ENCODE peak calls at places on chromosomes 12 and 14, in seven cellular contexts. I is A673, M is neural progenitor cell, Y is PC-3, N is endothelial cell of umbilical vein, S is GM23248, C is HCT116. L is an unnamed sample.

GRCh38 chr14:41925409-41925808 is 318.7 kb downstream of the LRFN5 start:
- DNase-seq in C (peak; percentile 10), M (peak; percentile 48), S (peak; percentile 36), I (peak; percentile 80), N (no peak), Y (peak; percentile 63), L (no peak)

GRCh38 chr12:83322816-83323215 is 636.1 kb downstream of the TMTC2 start:
- DNase-seq in I (peak; percentile 18), S (no peak), Y (no peak), M (no peak), N (no peak), C (no peak), L (no peak)

GRCh38 chr14:106578479-106578878 is 1052.1 kb downstream of the TMEM121 start:
- DNase-seq in S (no peak), Y (no peak), M (no peak), N (no peak), I (no peak), C (no peak), L (no peak)

GRCh38 chr14:51869426-51870113 is 9.2 kb downstream of the GNG2 start:
- DNase-seq in I (no peak), N (no peak), C (no peak), Y (no peak), M (no peak), S (no peak), L (no peak)

GRCh38 chr12:195951-196350 is 18.0 kb downstream of the SLC6A12 start:
- DNase-seq in N (no peak), M (no peak), I (no peak), S (no peak), Y (no peak), C (no peak), L (no peak)

GRCh38 chr12:78584695-78585094 is 279.9 kb upstream of the SYT1 start:
- DNase-seq in N (no peak), M (peak; percentile 77), S (peak; percentile 13), Y (peak; percentile 25), C (peak; percentile 31), I (peak; percentile 46), L (peak; percentile 19)

GRCh38 chr12:106605254-106605653 is 22.4 kb downstream of the RFX4 start:
- DNase-seq in N (no peak), C (no peak), Y (no peak), M (no peak), S (no peak), I (no peak), L (no peak)

GRCh38 chr14:72649603-72650227 is 244.2 kb downstream of the DPF3 start:
- DNase-seq in M (no peak), S (no peak), Y (peak; percentile 86), C (no peak), N (no peak), I (no peak), L (no peak)

GRCh38 chr14:101358726-101359125 is 202.6 kb upstream of the DIO3 start:
- DNase-seq in Y (no peak), S (no peak), C (no peak), M (no peak), I (no peak), N (no peak), L (no peak)

GRCh38 chr12:2338381-2338780 is 285.6 kb downstream of the CACNA1C start:
- DNase-seq in N (no peak), M (no peak), Y (no peak), C (no peak), I (no peak), S (no peak), L (no peak)

GRCh38 chr12:52407918-52408317 is 1.8 kb upstream of the KRT82 start:
- DNase-seq in M (peak; percentile 19), C (no peak), S (no peak), Y (no peak), I (no peak), N (no peak), L (no peak)

GRCh38 chr12:2215709-2216560 is 163.1 kb downstream of the CACNA1C start:
- DNase-seq in C (no peak), M (no peak), N (no peak), I (peak; percentile 12), S (peak; percentile 17), Y (no peak), L (no peak)

GRCh38 chr12:112901271-112901670 is 5.5 kb upstream of the OAS1 start:
- DNase-seq in Y (peak; percentile 28), C (no peak), S (no peak), M (no peak), I (no peak), N (peak; percentile 12), L (no peak)

GRCh38 chr14:27006520-27006919 is 408.7 kb upstream of the NOVA1 start:
- DNase-seq in I (no peak), M (no peak), Y (no peak), N (no peak), C (no peak), S (no peak), L (no peak)

GRCh38 chr12:74021937-74022336 is 515.7 kb upstream of the ATXN7L3B start:
- DNase-seq in S (peak; percentile 28), Y (peak; percentile 84), N (peak; percentile 33), M (peak; percentile 92), C (peak; percentile 68), I (peak; percentile 40), L (peak; percentile 55)

GRCh38 chr12:13147688-13148531 is 44.4 kb upstream of the GSG1 start:
- DNase-seq in C (no peak), N (no peak), I (no peak), M (no peak), Y (peak; percentile 35), S (no peak), L (no peak)

GRCh38 chr14:22152901-22153300 is 436.1 kb downstream of the DAD1 start:
- DNase-seq in S (no peak), N (no peak), Y (no peak), C (no peak), I (no peak), M (no peak), L (no peak)

GRCh38 chr12:66393890-66394289 is 91.6 kb downstream of the HELB start:
- DNase-seq in Y (no peak), I (no peak), N (no peak), C (no peak), M (no peak), S (no peak), L (no peak)

GRCh38 chr14:92960706-92961566 is 38.0 kb downstream of the CHGA start:
- DNase-seq in N (no peak), S (peak; percentile 74), Y (peak; percentile 72), C (peak; percentile 32), I (no peak), M (no peak), L (peak; percentile 34)

DNA sequence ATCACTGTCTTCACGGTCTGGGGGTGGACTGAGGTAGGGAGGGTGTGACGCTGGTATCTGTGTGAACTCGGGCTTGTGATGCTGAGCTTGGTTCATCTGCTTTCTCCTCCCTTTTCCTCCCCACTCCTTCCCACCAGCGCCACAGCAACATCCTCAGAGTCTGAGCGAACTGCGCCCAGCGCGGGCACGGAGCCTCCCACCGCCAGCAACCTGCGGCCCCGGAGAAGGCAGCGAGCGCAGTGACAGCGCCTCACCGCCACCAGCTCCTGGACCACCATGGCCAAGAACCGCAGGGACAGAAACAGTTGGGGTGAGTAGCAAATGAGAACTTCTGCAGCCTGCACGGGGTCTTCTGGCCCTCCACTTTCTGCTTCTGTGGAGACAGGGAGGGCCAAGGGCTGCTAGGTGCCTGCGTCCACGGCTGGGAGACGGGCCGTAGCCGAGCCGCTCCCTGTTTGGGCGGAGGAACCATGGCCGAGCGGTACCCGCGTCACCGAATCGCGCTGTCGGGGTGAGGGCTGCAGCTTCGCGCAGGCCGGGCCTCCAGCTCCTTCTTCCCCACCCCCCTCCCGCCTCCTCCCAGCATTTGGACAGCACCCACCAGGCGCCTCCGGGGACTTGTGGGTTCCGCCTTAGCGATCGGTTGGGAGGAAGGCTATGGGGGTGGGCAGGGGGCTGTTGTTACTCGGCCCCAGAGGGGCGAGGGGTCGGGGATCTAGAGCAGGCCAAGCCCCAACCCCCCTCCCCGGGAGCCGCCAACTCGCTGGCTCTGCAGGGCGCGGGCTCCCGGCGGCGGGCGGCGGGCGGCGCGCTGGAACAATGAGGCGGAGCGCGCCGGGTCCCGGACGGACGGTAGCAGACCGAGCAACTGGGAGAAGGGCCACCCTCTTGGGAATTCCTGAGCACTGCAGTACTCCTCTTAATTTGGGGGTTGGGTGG is at the start of gene ATL1:
- DNase-seq in I (peak; percentile 87), Y (peak; percentile 68), M (peak; percentile 89), N (peak; percentile 59), S (peak; percentile 91), C (peak; percentile 29), L (peak; percentile 86)
- TF ChIP-seq EZH2 in I (no peak), Y (no peak), M (peak; percentile 67), N (peak; percentile 18), S (no peak), C (no peak), L (no peak)

DNA sequence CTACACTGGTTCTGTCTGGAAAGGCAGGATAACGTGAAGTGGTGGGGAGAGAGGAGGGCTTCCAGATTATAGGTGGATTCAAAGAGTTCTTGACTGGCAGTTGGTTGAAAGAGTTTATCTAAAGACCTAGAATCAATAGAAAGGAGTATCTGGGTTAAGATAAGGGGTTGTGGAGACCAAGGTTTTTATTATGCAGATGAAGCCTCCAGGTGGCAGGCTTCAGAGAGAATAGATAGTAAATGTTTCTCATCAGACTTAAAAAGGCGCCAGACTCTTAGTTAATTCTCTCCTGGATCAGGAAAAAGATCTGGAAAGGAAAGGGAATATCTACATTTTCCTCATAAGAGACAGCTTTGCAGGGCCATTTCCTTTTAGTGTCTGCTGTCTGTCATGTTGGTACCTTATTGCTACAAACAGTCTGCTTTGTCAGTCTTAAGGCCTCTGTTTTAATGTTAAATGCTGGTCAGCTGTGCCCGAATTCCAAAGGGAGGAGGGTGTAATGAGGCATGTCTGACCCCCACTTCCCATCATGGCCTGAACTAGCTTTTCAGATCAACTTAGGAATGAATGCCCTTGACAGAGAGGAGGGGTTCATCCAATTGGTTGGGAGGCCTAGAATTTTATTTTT is 401.3 kb downstream of the FUT8 start:
- DNase-seq in N (no peak), C (no peak), S (no peak), M (peak; percentile 42), Y (no peak), I (no peak), L (no peak)
- TF ChIP-seq EZH2 in N (no peak), C (no peak), S (no peak), M (no peak), Y (no peak), I (no peak), L (no peak)

GRCh38 chr14:76376878-76377523 is 1.1 kb downstream of the ESRRB start:
- DNase-seq in Y (no peak), C (no peak), N (no peak), S (no peak), I (no peak), M (peak; percentile 40), L (no peak)

GRCh38 chr14:76376001-76376404 is at the start of gene ESRRB:
- DNase-seq in S (peak; percentile 18), N (peak; percentile 9), C (peak; percentile 65), I (peak; percentile 74), M (peak; percentile 74), Y (no peak), L (peak; percentile 11)

GRCh38 chr14:76375484-76375883 is 453 bp upstream of the ESRRB start:
- DNase-seq in M (no peak), C (peak; percentile 12), I (no peak), Y (no peak), N (no peak), S (peak; percentile 37), L (peak; percentile 70)

GRCh38 chr14:76377675-76378074 is 1.7 kb downstream of the ESRRB start:
- DNase-seq in Y (no peak), I (no peak), M (no peak), S (no peak), N (no peak), C (no peak), L (no peak)

GRCh38 chr14:76376409-76376877 is 506 bp downstream of the ESRRB start:
- DNase-seq in I (no peak), Y (no peak), C (no peak), M (peak; percentile 28), S (no peak), N (no peak), L (no peak)
- TF ChIP-seq EZH2 in I (no peak), Y (peak; percentile 72), C (no peak), M (no peak), S (peak; percentile 50), N (peak; percentile 57), L (peak; percentile 50)

GRCh38 chr12:114411081-114411836 is 5.3 kb upstream of the TBX5 start:
- DNase-seq in Y (no peak), S (peak; percentile 74), N (no peak), C (no peak), I (no peak), M (no peak), L (no peak)
- TF ChIP-seq EZH2 in Y (no peak), S (no peak), N (peak; percentile 32), C (no peak), I (no peak), M (no peak), L (no peak)

L was measured in mammary epithelial cell.